ENCODE peak calls at places on chromosomes 6 and 20, in six cellular contexts. K is iris pigment epithelial cell; B is stimulated activated naive CD4-positive, alpha-beta T cell; Y is RPMI8226; N is AG10803; X is activated naive CD8-positive, alpha-beta T cell treated with anti-CD3 and anti-CD28 coated beads, Interleukin-2, amount 50 U/mL, for 24 hours. T is an unnamed sample.

GRCh38 chr6:157273756-157274088 is 49.6 kb downstream of the TMEM242 start:
- DNase-seq in Y (peak), K (no peak), N (no peak), X (peak), B (no peak), T (peak)

GRCh38 chr6:29746050-29746449 is 22.8 kb downstream of the HLA-F start:
- DNase-seq in X (no peak), K (no peak), N (no peak), Y (no peak), B (no peak), T (no peak)

GRCh38 chr6:155958550-155958949 is 502.9 kb upstream of the NOX3 start:
- DNase-seq in Y (peak), K (no peak), N (no peak), B (no peak), X (no peak), T (no peak)

GRCh38 chr6:108132863-108133262 is 33.0 kb upstream of the NR2E1 start:
- DNase-seq in K (no peak), B (no peak), Y (no peak), N (no peak), X (no peak), T (peak)

GRCh38 chr20:59184880-59185447 is 21.3 kb downstream of the ZNF831 start:
- DNase-seq in B (no peak), K (no peak), X (peak), N (no peak), Y (no peak), T (no peak)

GRCh38 chr6:3088853-3089445 is 20.7 kb downstream of the RIPK1 start:
- DNase-seq in B (no peak), N (peak), K (no peak), Y (no peak), X (no peak), T (no peak)

GRCh38 chr20:53769041-53769440 is 175.4 kb upstream of the ZNF217 start:
- DNase-seq in K (peak), N (no peak), X (no peak), Y (no peak), B (no peak), T (no peak)

GRCh38 chr6:134614606-134615485 is 296.9 kb upstream of the SGK1 start:
- DNase-seq in B (no peak), K (no peak), Y (no peak), X (no peak), N (peak), T (no peak)

GRCh38 chr6:137795510-137795909 is 71.5 kb upstream of the TNFAIP3 start:
- DNase-seq in N (no peak), Y (no peak), B (no peak), X (no peak), K (no peak), T (no peak)

GRCh38 chr20:63977392-63978276 is 1.8 kb downstream of the SAMD10 start:
- DNase-seq in X (peak), N (peak), K (peak), B (no peak), Y (no peak), T (no peak)

GRCh38 chr6:99960027-99960426 is 34.0 kb downstream of the MCHR2 start:
- DNase-seq in X (no peak), K (no peak), B (no peak), Y (no peak), N (no peak), T (no peak)

GRCh38 chr6:72250664-72251063 is 364.3 kb downstream of the RIMS1 start:
- DNase-seq in B (no peak), Y (no peak), N (peak), K (peak), X (no peak), T (no peak)

GRCh38 chr6:134240664-134241431 is 77.1 kb downstream of the SGK1 start:
- DNase-seq in K (no peak), N (no peak), Y (peak), B (peak), X (peak), T (no peak)

GRCh38 chr20:461254-462198 is 807 bp downstream of the TBC1D20 start:
- DNase-seq in X (peak), Y (peak), K (peak), B (peak), N (peak), T (peak)

GRCh38 chr20:22001886-22002285 is 296.4 kb downstream of the PAX1 start:
- DNase-seq in B (no peak), X (no peak), N (peak), K (no peak), Y (no peak), T (no peak)